ENCODE peak calls at places on chromosomes 1 and 21, in nine cellular contexts. R is A549, G is GM12878, L is HL-60, E is K562, B is SK-N-SH, M is Panc1, S is GM23338, Y is HepG2. U is an unnamed sample.

GRCh38 chr1:5991784-5992033 is 516 bp downstream of the NPHP4 start:
- DNase-seq in R (no peak), G (no peak), Y (no peak), E (no peak), L (no peak), M (no peak), S (no peak), B (peak; percentile 89), U (no peak)

GRCh38 chr1:152426731-152427130 is 12.7 kb upstream of the CRNN start:
- DNase-seq in L (no peak), B (no peak), M (no peak), E (no peak), G (no peak), S (no peak), Y (no peak), R (no peak), U (no peak)

GRCh38 chr1:230128569-230129269 is 61.7 kb downstream of the GALNT2 start:
- DNase-seq in M (no peak), G (no peak), S (no peak), B (no peak), R (no peak), Y (no peak), L (no peak), E (no peak), U (no peak)

GRCh38 chr21:42313501-42313969 is 1.7 kb downstream of the TFF3 start:
- DNase-seq in R (no peak), B (no peak), M (no peak), S (peak; percentile 61), L (no peak), E (no peak), G (no peak), Y (peak; percentile 8), U (no peak)

GRCh38 chr1:22457356-22457755 is 5.7 kb downstream of the ZBTB40 start:
- DNase-seq in M (no peak), R (no peak), L (no peak), B (peak; percentile 35), Y (no peak), E (no peak), G (no peak), S (no peak), U (no peak)

GRCh38 chr1:170402451-170403311 is 129.3 kb upstream of the GORAB start:
- DNase-seq in S (no peak), E (no peak), G (no peak), Y (no peak), L (no peak), M (no peak), R (no peak), B (no peak), U (no peak)

GRCh38 chr21:40186036-40186435 is 318.8 kb downstream of the PCP4 start:
- DNase-seq in R (no peak), B (no peak), L (no peak), M (no peak), S (no peak), G (no peak), E (no peak), Y (no peak), U (no peak)

GRCh38 chr1:85313888-85314696 is 37.7 kb upstream of the BCL10 start:
- DNase-seq in E (no peak), R (peak; percentile 42), M (peak; percentile 92), Y (no peak), S (no peak), B (no peak), G (no peak), L (no peak), U (no peak)

GRCh38 chr1:59397459-59397858 is 100.6 kb downstream of the FGGY start:
- DNase-seq in B (no peak), Y (no peak), L (no peak), M (no peak), G (no peak), E (no peak), R (no peak), S (no peak), U (no peak)

GRCh38 chr1:196063952-196064351 is 544.3 kb downstream of the KCNT2 start:
- DNase-seq in S (no peak), M (no peak), Y (no peak), L (no peak), B (no peak), R (no peak), G (no peak), E (no peak), U (no peak)

GRCh38 chr1:228236744-228237143 is 28.9 kb downstream of the OBSCN start:
- DNase-seq in L (no peak), R (peak; percentile 42), S (peak; percentile 94), M (no peak), E (peak; percentile 72), G (no peak), B (no peak), Y (peak; percentile 55), U (peak; percentile 13)

GRCh38 chr21:42218836-42219605 is at the start of gene ABCG1:
- DNase-seq in E (peak; percentile 47), Y (no peak), M (no peak), R (no peak), S (peak; percentile 87), B (peak; percentile 89), G (no peak), L (no peak), U (no peak)

GRCh38 chr1:182617734-182618288 is 13.6 kb upstream of the RGS16 start:
- DNase-seq in B (no peak), G (no peak), S (no peak), L (no peak), E (no peak), M (no peak), R (no peak), Y (no peak), U (peak; percentile 32)

GRCh38 chr1:33300673-33301072 is 20.2 kb downstream of the A3GALT2 start:
- DNase-seq in M (no peak), B (no peak), R (no peak), S (no peak), G (no peak), E (no peak), Y (no peak), L (no peak), U (no peak)

GRCh38 chr1:33297911-33298622 is 22.8 kb downstream of the A3GALT2 start:
- DNase-seq in G (no peak), E (no peak), L (no peak), M (no peak), R (no peak), B (no peak), Y (no peak), S (no peak), U (no peak)

GRCh38 chr1:33301273-33301984 is 19.5 kb downstream of the A3GALT2 start:
- DNase-seq in M (no peak), B (no peak), S (no peak), E (no peak), G (no peak), L (no peak), R (no peak), Y (peak; percentile 6), U (no peak)

GRCh38 chr1:33298623-33299277 is 22.1 kb downstream of the A3GALT2 start:
- DNase-seq in G (no peak), E (peak; percentile 86), B (peak; percentile 86), L (peak; percentile 16), S (peak; percentile 88), R (peak; percentile 60), M (peak; percentile 39), Y (peak; percentile 54), U (peak; percentile 47)

DNA sequence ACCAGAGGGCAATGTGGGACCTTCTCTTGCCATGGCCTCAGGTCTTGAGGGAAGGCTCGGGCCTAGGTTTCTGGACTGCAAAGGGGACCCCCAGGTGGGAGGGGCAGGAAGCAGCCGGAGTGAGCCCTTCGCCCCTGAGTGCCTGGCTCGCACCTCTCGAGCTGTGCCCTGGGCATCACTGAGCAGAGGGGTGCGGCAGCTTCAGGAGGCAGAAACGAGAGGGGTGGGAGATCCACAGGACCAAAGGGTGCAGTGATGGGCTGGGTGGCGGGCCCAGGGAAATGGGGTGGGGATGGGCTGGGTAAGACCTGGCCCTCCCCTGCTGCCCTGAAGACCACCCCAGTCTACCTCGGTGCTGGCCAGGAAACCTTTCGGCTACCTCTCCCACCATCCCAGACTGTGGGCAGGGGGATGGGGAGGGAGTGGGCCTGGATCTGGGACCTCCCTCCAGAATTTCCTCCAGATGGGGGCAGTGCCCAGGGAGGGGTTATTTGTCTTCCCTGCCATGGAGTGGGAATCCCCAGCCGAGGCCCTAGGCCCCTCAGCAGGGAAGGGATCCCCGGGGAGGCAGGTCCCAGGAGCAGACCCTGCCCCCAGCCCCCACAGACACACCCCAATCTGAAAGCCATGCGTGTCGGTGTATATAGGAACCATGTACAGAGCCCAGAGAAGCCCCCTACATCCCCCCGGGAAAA is 21.3 kb downstream of the A3GALT2 start:
- DNase-seq in B (no peak), R (no peak), G (no peak), L (no peak), E (no peak), M (no peak), S (no peak), Y (no peak), U (no peak)
- TF ChIP-seq REST in B (no peak), R (no peak), G (no peak), L (no peak), E (no peak), M (no peak), S (no peak), Y (no peak), U (no peak)

DNA sequence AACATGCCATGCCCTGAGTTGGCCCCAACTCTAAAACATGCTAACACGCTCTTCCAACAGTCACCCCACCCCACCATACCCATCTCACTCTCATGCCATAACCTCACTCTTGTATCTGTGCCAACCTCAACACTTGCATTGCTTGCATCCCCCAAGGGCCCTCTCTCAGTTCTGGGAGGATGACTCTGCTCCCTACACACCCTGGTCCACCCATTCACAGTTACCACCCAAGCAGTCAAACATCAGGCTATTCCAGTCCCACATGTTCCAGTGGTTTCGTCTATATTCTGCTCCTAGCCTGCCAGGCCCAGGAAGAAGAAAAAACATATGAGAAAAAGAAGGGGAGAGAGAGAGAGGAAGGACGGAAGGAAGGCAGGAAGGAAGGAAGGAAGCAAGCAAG is 31.0 kb downstream of the GBP6 start:
- DNase-seq in E (no peak), G (no peak), R (no peak), S (no peak), B (no peak), Y (no peak), L (no peak), M (no peak), U (no peak)
- TF ChIP-seq REST in E (no peak), G (no peak), R (no peak), S (no peak), B (no peak), Y (no peak), L (no peak), M (no peak), U (no peak)

DNA sequence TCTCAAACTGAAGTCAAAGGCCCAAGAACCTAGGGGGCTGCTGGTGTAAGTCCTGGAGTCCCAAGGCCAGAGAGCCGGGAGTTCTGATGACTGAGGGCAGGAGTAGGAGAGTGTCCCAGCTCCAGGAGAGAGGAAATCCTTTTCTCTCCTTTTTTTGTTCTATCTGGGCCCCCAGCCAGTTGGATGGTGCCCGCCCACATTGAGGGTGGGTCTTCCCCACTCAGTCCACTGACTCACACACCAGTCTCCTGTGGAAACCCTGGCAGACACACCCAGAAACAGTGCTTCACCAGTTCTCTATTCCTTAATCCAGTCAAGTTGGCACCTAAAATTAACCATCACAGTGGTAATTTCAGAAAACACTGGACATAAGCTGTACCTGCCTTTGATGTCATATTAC is 12.7 kb upstream of the WDR26 start:
- DNase-seq in Y (no peak), S (no peak), B (no peak), G (no peak), R (no peak), E (no peak), L (no peak), M (no peak), U (no peak)
- TF ChIP-seq REST in Y (no peak), S (no peak), B (no peak), G (no peak), R (no peak), E (no peak), L (no peak), M (no peak), U (no peak)

GRCh38 chr1:46041974-46042373 is 90.5 kb downstream of the PIK3R3 start:
- DNase-seq in L (no peak), R (no peak), S (no peak), Y (no peak), E (no peak), B (no peak), M (no peak), G (no peak), U (no peak)
- TF ChIP-seq REST in L (no peak), R (no peak), S (no peak), Y (no peak), E (no peak), B (no peak), M (no peak), G (no peak), U (no peak)

U was measured in HCT116.